ENCODE peak calls at places on chromosome 10, in nine cellular contexts. K, X, W, F, T, Q, S, J and N are unnamed samples.
A peak's percentile ranks its signal among the peaks of the same experiment; 100 is the strongest.

GRCh38 chr10:32095116-32095733 is 39.0 kb upstream of the KIF5B start:
- DNase-seq in K (no peak), X (no peak), W (no peak), F (no peak), T (no peak), Q (no peak), S (no peak), J (no peak), N (no peak)

GRCh38 chr10:459743-460142 is 229.7 kb downstream of the DIP2C start:
- DNase-seq in K (no peak), X (no peak), W (no peak), F (no peak), T (no peak), Q (no peak), S (no peak), J (no peak), N (no peak)

GRCh38 chr10:60420991-60421894 is 31.6 kb upstream of the ANK3 start:
- DNase-seq in K (no peak), X (no peak), W (no peak), F (no peak), T (peak; percentile 10), Q (no peak), S (no peak), J (no peak), N (no peak)

GRCh38 chr10:128871671-128872231 is 595.3 kb upstream of the MGMT start:
- DNase-seq in K (no peak), X (no peak), W (no peak), F (no peak), T (no peak), Q (no peak), S (no peak), J (no peak), N (no peak)

GRCh38 chr10:71728218-71728737 is 8.7 kb upstream of the C10orf105 start:
- DNase-seq in K (no peak), X (no peak), W (peak; percentile 43), F (peak; percentile 55), T (peak; percentile 53), Q (no peak), S (no peak), J (peak; percentile 52), N (no peak)

GRCh38 chr10:110989016-110989415 is 69.6 kb downstream of the SHOC2 start:
- DNase-seq in K (no peak), X (no peak), W (no peak), F (no peak), T (no peak), Q (no peak), S (no peak), J (no peak), N (no peak)

GRCh38 chr10:33334839-33335549 is 527 bp upstream of the NRP1 start:
- DNase-seq in K (peak; percentile 82), X (peak; percentile 25), W (peak; percentile 27), F (peak; percentile 66), T (peak; percentile 73), Q (peak; percentile 61), S (peak; percentile 74), J (peak; percentile 83), N (peak; percentile 4)

GRCh38 chr10:67837519-67838314 is at the start of gene DNAJC12:
- DNase-seq in K (no peak), X (peak; percentile 11), W (no peak), F (no peak), T (peak; percentile 93), Q (no peak), S (peak; percentile 53), J (no peak), N (peak; percentile 26)

GRCh38 chr10:23081891-23082290 is 13.5 kb upstream of the MSRB2 start:
- DNase-seq in K (no peak), X (no peak), W (no peak), F (no peak), T (no peak), Q (no peak), S (no peak), J (no peak), N (no peak)

DNA sequence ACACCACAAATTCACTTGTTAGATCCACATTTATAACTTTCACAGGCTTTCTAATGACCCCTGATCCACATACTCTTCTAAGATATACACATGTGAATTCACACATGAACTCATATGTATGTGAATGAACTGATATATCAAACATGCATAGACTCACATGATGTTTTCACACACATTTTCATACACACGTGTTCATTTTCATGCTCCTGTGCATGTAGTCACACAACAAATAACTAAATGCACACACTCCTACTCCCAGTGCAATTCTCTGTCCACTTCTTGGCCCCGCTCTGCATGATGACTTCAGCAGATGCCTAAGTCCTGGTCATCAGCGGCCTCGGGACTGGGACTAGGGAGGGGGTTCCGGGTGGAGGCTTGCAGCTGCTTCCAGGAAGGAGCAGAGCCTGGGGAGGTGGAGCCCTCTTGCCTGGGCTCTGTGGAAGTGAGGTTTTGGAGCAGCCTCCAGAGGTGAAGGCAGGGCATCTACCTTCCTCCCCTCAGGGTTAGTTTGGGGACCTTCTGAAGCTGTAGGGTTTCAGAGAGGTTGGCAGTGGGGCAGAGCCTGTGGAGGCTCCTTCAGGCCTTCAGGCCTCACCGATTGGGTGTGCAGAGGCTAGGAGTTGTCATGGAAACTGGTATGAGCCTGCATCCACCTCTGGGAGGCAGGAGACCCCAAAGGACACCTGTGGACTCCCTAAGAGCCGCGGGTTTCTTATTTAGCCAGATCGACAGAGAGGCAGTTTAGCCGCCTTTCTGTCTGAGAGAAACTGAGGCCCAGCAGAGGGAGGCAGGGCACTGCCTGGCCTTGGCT is 1.8 kb downstream of the LZTS2 start:
- DNase-seq in K (peak; percentile 90), X (no peak), W (no peak), F (peak; percentile 81), T (no peak), Q (peak; percentile 77), S (peak; percentile 80), J (peak; percentile 79), N (peak; percentile 46)
- TF ChIP-seq POLR2A in K (peak; percentile 80), X (no peak), W (no peak), F (peak; percentile 62), T (no peak), Q (peak; percentile 31), S (peak; percentile 61), J (no peak), N (no peak)

GRCh38 chr10:17386616-17387075 is 67.7 kb downstream of the ST8SIA6 start:
- DNase-seq in K (no peak), X (no peak), W (no peak), F (no peak), T (no peak), Q (no peak), S (no peak), J (no peak), N (peak; percentile 8)
- TF ChIP-seq POLR2A in K (no peak), X (no peak), W (no peak), F (no peak), T (no peak), Q (no peak), S (no peak), J (no peak), N (no peak)

GRCh38 chr10:43408331-43408709 is 666 bp downstream of the HNRNPF start:
- DNase-seq in K (no peak), X (no peak), W (no peak), F (no peak), T (no peak), Q (no peak), S (peak; percentile 28), J (no peak), N (no peak)

GRCh38 chr10:43408710-43409384 is at the start of gene HNRNPF:
- DNase-seq in K (peak; percentile 96), X (peak; percentile 80), W (peak; percentile 83), F (peak; percentile 96), T (peak; percentile 97), Q (peak; percentile 94), S (peak; percentile 93), J (peak; percentile 97), N (peak; percentile 97)

GRCh38 chr10:43407576-43408330 is 1.2 kb downstream of the HNRNPF start:
- DNase-seq in K (peak; percentile 91), X (peak; percentile 78), W (peak; percentile 73), F (peak; percentile 93), T (peak; percentile 96), Q (peak; percentile 91), S (peak; percentile 96), J (peak; percentile 96), N (peak; percentile 94)

GRCh38 chr10:43410345-43410744 is 1.4 kb upstream of the HNRNPF start:
- DNase-seq in K (no peak), X (no peak), W (no peak), F (no peak), T (no peak), Q (no peak), S (no peak), J (no peak), N (no peak)

DNA sequence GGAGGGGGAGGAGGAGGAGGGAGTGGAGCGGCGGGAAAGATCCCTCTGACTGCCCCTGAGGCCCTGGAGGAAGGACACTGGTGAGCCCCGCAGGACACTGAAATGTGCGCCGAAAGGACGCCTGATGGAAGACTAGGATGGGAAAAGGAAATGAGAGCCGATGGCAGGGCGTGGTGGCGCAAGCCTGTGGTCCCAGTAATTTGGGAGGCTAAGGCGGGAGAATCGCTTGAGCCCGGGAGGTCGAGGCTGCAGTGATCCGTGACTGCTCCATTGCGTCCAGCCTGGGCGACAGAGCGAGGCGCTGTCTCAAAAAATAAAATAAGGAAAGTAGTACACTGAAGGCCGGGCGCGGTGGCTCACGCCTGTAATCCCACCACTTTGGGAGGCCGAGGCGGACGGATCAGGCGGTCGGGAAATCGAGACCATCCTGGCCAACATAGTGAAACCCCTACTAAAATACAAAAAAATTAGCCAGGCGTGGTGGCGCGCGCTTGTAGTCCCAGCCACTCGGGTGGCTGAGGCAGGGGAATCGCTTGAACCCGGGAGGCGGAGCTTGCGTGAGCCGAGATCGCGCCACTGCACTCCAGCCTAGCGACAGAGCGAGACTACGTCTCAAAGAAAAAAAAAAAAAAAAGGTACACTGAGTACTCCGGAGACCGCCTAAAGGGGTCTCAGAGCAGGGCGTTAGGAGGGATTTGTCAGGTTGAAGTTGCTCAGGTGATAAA is 561 bp upstream of the HNRNPF start:
- DNase-seq in K (peak; percentile 42), X (no peak), W (no peak), F (peak; percentile 69), T (peak; percentile 73), Q (no peak), S (peak; percentile 58), J (peak; percentile 66), N (peak; percentile 71)
- TF ChIP-seq POLR2A in K (no peak), X (peak; percentile 9), W (no peak), F (peak; percentile 68), T (no peak), Q (no peak), S (peak; percentile 68), J (no peak), N (peak; percentile 68)

DNA sequence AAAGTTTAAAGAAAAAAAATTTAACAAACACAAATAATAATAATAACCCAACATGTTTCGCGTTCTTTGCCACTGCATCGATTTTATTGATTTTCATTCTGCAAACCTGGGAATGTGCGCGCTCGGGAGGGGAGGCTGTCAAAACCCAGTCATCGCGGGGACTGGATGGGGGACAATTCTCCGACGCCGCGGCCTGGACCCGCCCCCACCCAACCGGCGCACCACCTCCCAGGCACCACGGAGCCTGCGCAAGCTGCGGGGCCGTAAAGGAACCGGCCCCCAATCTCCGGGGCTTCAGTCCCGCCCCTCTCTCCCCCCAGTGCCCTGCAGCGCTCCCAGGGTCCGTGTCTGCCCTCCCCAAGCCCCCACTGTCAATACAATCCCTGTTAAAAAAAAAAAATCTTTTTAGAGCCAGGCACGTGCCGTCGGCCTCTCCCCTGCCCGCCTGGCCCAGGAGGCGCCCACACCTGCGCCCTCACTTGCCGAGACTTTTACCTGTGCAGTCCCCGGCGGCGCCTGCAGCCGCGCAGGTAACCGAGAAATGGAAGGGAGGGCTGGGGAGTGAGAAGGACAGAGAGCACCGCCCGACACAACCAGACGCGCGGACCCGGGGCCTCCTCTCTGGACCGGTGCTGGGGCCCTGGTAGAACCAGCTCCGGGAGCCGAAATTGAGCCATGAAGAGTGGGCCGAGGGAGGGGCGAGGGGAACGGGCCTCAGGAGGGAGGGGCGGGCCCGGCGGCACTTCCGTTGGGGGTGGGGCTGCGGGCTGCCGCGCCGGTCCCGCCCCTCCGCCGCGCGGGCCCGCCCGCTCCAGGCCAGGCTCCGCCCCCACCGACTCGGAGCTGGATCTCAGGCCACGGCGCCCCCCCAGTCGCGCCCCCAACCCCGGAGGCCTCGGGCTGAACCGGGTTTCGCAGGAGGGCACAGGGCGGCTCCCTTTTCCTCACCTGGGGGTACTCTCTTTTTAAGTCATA is 7.6 kb upstream of the ZNF503 start:
- DNase-seq in K (peak; percentile 82), X (peak; percentile 36), W (peak; percentile 47), F (peak; percentile 79), T (peak; percentile 91), Q (peak; percentile 72), S (peak; percentile 85), J (peak; percentile 83), N (peak; percentile 26)
- TF ChIP-seq POLR2A in K (peak; percentile 23), X (no peak), W (no peak), F (peak; percentile 42), T (peak; percentile 22), Q (no peak), S (peak; percentile 80), J (peak; percentile 47), N (no peak)